ENCODE peak calls at places on chromosomes 13 and 19, in five cellular contexts. I is body of pancreas, T is fibroblast of the aortic adventitia, P is GM12865, Y is epithelial cell of esophagus. X is an unnamed sample.

GRCh38 chr13:110463876-110464510 is 97.5 kb downstream of the RAB20 start:
- DNase-seq in T (no peak), Y (no peak), I (no peak), P (no peak), X (no peak)

GRCh38 chr19:5288347-5288739 is 52.3 kb downstream of the PTPRS start:
- DNase-seq in T (peak), Y (no peak), I (peak), P (no peak), X (no peak)

GRCh38 chr19:33498391-33499000 is 23.1 kb downstream of the PEPD start:
- DNase-seq in I (no peak), T (no peak), P (no peak), Y (no peak), X (no peak)

GRCh38 chr13:106593131-106593530 is 25.2 kb upstream of the ARGLU1 start:
- DNase-seq in P (no peak), I (no peak), Y (no peak), T (no peak), X (no peak)

GRCh38 chr13:27034678-27035111 is 136.9 kb downstream of the USP12 start:
- DNase-seq in T (no peak), P (no peak), I (no peak), Y (no peak), X (no peak)

GRCh38 chr19:18290250-18291018 is 9.0 kb upstream of the JUND start:
- DNase-seq in P (peak), I (no peak), T (peak), Y (no peak), X (peak)

GRCh38 chr19:9309974-9310446 is 372 bp upstream of the ZNF699 start:
- DNase-seq in P (no peak), I (peak), T (peak), Y (peak), X (peak)

GRCh38 chr13:26011996-26012688 is 39.7 kb downstream of the SHISA2 start:
- DNase-seq in T (no peak), P (no peak), Y (no peak), I (no peak), X (no peak)

GRCh38 chr13:76035711-76036110 is 399.6 kb downstream of the LMO7 start:
- DNase-seq in Y (no peak), P (no peak), I (no peak), T (peak), X (no peak)

GRCh38 chr19:3095375-3096191 is 1.4 kb downstream of the GNA11 start:
- DNase-seq in I (no peak), Y (peak), T (no peak), P (no peak), X (peak)

GRCh38 chr19:10013834-10014618 is 743 bp downstream of the RDH8 start:
- DNase-seq in P (no peak), I (no peak), Y (no peak), T (no peak), X (no peak)

GRCh38 chr13:99041788-99042187 is 63.9 kb upstream of the DOCK9 start:
- DNase-seq in Y (no peak), T (no peak), I (no peak), P (peak), X (no peak)

GRCh38 chr13:39047560-39047959 is 9.3 kb downstream of the NHLRC3 start:
- DNase-seq in T (no peak), P (no peak), Y (peak), I (no peak), X (no peak)

GRCh38 chr19:29264897-29265296 is 51.9 kb upstream of the UQCRFS1 start:
- DNase-seq in Y (no peak), I (no peak), T (no peak), P (no peak), X (no peak)

GRCh38 chr13:104320446-104320845 is 1254.2 kb upstream of the SLC10A2 start:
- DNase-seq in P (no peak), T (no peak), Y (no peak), I (no peak), X (no peak)

GRCh38 chr19:40778865-40779284 is 828 bp downstream of the RAB4B start:
- DNase-seq in Y (no peak), T (no peak), I (no peak), P (no peak), X (no peak)

GRCh38 chr13:42354246-42355117 is 82.5 kb downstream of the AKAP11 start:
- DNase-seq in Y (peak), P (peak), I (no peak), T (peak), X (peak)

GRCh38 chr19:30596268-30596667 is 224.1 kb downstream of the ZNF536 start:
- DNase-seq in T (no peak), P (no peak), I (no peak), Y (no peak), X (no peak)

GRCh38 chr13:114010401-114011101 is 36.7 kb upstream of the C13orf46 start:
- DNase-seq in I (no peak), P (no peak), Y (no peak), T (no peak), X (peak)

GRCh38 chr19:33558846-33559245 is 37.3 kb upstream of the PEPD start:
- DNase-seq in Y (peak), P (no peak), I (no peak), T (no peak), X (no peak)

GRCh38 chr13:87941244-87941643 is 270.1 kb downstream of the SLITRK5 start:
- DNase-seq in P (no peak), I (no peak), Y (no peak), T (no peak), X (no peak)
- TF ChIP-seq CTCF in P (no peak), I (no peak), Y (no peak), T (no peak), X (no peak)

DNA sequence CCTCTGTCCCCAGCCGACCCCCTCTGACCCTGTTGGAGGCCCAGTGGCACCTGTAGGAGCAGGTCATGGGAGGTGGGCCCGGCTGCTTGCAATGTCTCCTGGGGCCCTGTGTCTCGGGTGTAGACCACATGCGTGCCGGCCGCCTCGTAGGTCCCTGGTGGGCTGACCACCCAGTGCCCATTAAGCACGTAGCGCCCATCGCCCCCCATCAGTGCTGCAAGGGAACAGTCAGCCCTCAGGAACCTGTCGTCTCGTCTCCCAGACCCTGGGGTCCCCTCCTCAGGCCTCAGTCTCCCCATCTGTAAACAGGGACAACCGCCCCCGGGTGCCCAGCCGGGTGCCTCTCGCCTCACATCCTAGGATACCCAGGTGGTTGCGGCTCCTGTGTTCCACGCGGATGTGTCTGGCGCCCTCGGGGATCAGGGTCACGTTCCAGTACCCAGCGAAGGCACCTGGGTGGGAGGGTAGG is 5.6 kb downstream of the ADAMTSL5 start:
- DNase-seq in T (no peak), I (no peak), P (no peak), Y (no peak), X (no peak)
- TF ChIP-seq CTCF in T (no peak), I (no peak), P (no peak), Y (no peak), X (no peak)

DNA sequence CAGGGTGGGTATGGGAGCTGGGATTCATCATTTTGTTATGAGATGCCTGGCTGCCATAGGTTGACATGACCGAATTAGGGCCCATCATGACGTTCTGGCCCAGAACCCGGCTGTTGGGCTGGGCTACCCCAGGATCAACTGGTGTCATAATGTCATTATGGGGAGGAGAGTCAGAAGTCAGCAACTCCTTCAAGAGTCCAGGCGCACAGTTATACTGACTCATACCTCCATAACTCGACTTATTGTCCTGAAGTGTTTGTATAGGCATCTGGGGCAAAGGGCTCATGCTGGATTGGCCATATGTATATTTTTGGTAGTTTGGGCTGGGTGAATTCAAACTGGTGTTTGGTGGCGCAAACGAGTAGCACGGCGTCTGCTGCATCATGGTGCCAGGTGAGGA is 106.5 kb downstream of the FOXO1 start:
- DNase-seq in Y (no peak), T (no peak), I (no peak), P (no peak), X (no peak)
- TF ChIP-seq CTCF in Y (no peak), T (no peak), I (no peak), P (no peak), X (no peak)

GRCh38 chr13:79043208-79043607 is 362.8 kb downstream of the RBM26 start:
- DNase-seq in T (no peak), Y (no peak), I (no peak), P (no peak), X (no peak)
- TF ChIP-seq CTCF in T (no peak), Y (no peak), I (no peak), P (no peak), X (no peak)

GRCh38 chr19:13838071-13838942 is 38.6 kb upstream of the NANOS3 start:
- DNase-seq in I (no peak), Y (no peak), P (no peak), T (no peak), X (no peak)

GRCh38 chr19:13838943-13839192 is 38.1 kb upstream of the NANOS3 start:
- DNase-seq in T (no peak), I (no peak), P (no peak), Y (no peak), X (no peak)

GRCh38 chr19:13839938-13840750 is 36.8 kb upstream of the NANOS3 start:
- DNase-seq in Y (peak), I (peak), P (no peak), T (peak), X (no peak)

GRCh38 chr19:13840751-13841338 is 36.1 kb upstream of the NANOS3 start:
- DNase-seq in Y (no peak), I (no peak), P (no peak), T (peak), X (no peak)

DNA sequence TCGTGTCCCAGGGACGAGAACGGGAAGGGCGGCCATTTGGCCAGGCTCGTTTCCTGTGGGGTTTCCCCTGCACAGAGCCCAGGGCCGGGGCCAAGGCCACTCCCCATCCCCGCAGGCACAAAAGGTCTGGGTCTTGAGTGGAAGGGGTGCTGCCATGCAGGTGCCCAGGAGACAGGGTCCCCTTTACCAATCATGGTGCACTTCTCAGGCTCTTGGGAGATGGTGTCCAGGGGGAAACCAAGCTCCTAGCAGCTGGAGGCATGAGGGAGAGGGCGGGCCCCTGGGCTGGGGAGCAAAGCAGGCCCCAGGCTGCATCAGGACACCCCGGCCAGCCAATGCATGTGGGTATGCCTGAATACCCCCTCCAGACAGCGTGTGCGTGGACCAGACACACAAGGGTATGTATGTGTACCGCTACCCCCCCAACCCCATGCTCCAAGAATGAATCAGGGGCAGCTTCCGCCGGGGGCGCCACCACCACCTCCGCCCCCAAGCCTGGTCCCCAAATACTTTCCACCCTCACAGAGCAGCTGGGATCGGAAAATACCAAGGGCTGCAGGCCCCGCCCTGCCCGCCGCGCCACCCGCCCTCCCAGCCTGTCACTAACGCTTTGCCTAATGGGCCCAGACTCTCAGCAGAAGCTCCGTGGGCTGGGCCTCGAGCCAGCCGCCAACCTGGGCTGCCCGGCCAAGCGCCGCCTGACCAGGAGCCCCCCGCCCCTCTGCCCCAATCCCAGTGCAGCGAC is 37.6 kb upstream of the NANOS3 start:
- DNase-seq in Y (peak), P (peak), T (peak), I (peak), X (peak)
- TF ChIP-seq CTCF in Y (no peak), P (peak), T (no peak), I (no peak), X (no peak)

DNA sequence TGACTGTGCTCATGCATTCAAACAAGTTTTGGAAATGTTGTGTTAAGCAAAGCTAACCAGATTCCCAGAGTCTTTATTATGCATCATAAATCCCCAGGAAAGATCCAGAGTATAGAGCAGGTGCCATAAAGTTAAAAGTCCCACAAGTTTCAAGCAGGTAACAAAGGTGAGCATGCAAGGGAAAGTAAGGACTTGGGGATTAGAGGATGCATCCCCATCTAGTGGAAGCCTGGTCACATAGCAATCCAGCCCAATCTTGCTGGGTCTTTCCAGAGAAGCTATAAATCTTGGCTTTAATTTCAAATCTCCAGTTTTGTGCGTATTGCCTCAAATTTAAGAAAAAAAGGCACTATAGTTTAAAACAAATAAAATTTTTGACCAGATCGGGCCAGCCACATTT is 72.7 kb downstream of the ZNF254 start:
- DNase-seq in Y (peak), I (no peak), P (peak), T (no peak), X (no peak)
- TF ChIP-seq CTCF in Y (peak), I (no peak), P (peak), T (peak), X (no peak)

DNA sequence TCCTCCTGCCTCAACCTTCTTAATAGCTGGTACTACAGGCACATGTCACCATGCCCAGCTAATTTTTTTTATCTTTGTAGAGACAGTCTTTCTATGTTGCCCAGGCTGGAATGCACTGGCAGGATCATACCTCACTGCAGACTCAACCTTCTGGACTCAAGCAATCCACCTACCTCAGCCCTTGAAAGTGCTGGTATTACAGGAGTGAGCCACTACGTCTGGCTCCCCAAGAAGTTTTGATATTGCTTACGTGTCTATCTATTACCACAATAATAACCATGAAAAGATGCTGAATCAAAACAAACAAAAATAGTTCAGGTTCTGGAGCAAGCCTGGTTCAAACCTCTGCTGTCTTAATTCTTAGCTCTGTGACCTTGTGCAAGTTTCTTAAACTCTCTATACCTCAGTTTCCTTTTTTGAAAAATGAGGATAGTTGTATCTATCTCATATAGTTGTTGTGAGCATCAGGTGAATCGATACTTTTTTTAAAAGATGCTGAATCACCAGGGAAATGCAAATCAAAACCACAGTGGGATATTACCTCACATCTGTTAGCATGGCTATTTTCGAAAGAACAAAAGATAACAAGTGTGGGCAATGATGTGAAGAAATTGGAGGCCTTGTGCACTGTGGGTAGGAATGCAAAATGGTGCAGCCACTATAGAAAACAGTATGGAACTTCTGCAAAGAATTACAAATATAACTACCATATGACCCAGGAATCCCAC is 19.0 kb upstream of the LEUTX start:
- DNase-seq in I (no peak), Y (no peak), P (peak), T (no peak), X (no peak)
- TF ChIP-seq CTCF in I (no peak), Y (no peak), P (no peak), T (no peak), X (no peak)

DNA sequence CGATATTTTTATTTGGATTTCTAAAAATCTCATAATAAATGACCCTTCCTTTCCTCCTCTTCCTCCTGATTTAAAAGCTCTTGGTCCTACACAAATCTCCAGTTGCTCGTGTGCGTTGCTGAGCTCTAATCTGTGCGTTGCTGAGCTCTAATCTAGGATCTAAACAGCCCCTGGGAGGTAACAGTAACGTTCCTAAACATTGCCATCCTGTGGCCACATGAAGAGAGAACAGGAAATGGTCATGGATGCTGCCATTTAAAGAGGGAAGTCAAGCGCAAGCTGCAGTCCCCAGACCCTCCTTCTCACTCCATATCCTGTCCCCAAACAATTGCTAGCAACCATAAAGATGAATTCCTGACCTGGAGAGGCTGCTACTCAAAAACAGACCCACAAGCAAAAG is 170.8 kb downstream of the NUFIP1 start:
- DNase-seq in I (no peak), Y (peak), T (no peak), P (peak), X (no peak)
- TF ChIP-seq CTCF in I (no peak), Y (peak), T (no peak), P (no peak), X (no peak)

X was measured in GM20000.